ENCODE peak calls at places on chromosome 18, in seven cellular contexts. N is GM12878, E is K562, O is SK-N-SH, S is HepG2, I is HCT116, X is H1. H is an unnamed sample. For H3K4me1, the result is how much of the 10 kb centered on the place peaks cover.

GRCh38 chr18:71252351-71252862 is 963.6 kb downstream of the SOCS6 start:
- DNase-seq in N (no peak), E (no peak), O (no peak), S (no peak), I (no peak), X (no peak), H (no peak)

GRCh38 chr18:56651771-56652092 is 573 bp downstream of the WDR7 start:
- DNase-seq in N (no peak), E (no peak), O (no peak), S (no peak), I (no peak), X (no peak), H (no peak)

GRCh38 chr18:47150824-47151366 is 595 bp upstream of the HDHD2 start:
- DNase-seq in N (no peak), E (no peak), O (peak), S (peak), I (no peak), X (no peak), H (no peak)

GRCh38 chr18:10397004-10397403 is 57.4 kb upstream of the APCDD1 start:
- DNase-seq in N (no peak), E (no peak), O (no peak), S (no peak), I (no peak), X (no peak), H (no peak)

GRCh38 chr18:32383040-32383819 is 87.5 kb downstream of the GAREM1 start:
- DNase-seq in N (no peak), E (no peak), O (no peak), S (peak), I (peak), X (no peak), H (no peak)

GRCh38 chr18:8359076-8359475 is 250.2 kb upstream of the RAB12 start:
- DNase-seq in N (no peak), E (no peak), O (no peak), S (no peak), I (no peak), X (no peak), H (no peak)

GRCh38 chr18:3323900-3324299 is 62.0 kb downstream of the MYL12B start:
- DNase-seq in N (peak), E (peak), O (no peak), S (no peak), I (no peak), X (no peak), H (no peak)

GRCh38 chr18:79485788-79486355 is 90.1 kb downstream of the NFATC1 start:
- DNase-seq in N (no peak), E (no peak), O (no peak), S (no peak), I (no peak), X (no peak), H (no peak)

GRCh38 chr18:57430166-57430958 is 4.8 kb upstream of the ONECUT2 start:
- DNase-seq in N (no peak), E (no peak), O (no peak), S (no peak), I (no peak), X (peak), H (no peak)

GRCh38 chr18:72859088-72859487 is 8.7 kb downstream of the NETO1 start:
- DNase-seq in N (no peak), E (no peak), O (no peak), S (no peak), I (no peak), X (no peak), H (no peak)

GRCh38 chr18:23226930-23227728 is 91.8 kb downstream of the CABLES1 start:
- DNase-seq in N (no peak), E (no peak), O (no peak), S (no peak), I (no peak), X (no peak), H (no peak)

GRCh38 chr18:45519881-45520280 is 95.4 kb upstream of the SLC14A2 start:
- DNase-seq in N (no peak), E (no peak), O (no peak), S (no peak), I (no peak), X (no peak), H (no peak)

GRCh38 chr18:61581578-61582204 is 248.5 kb downstream of the CDH20 start:
- DNase-seq in N (no peak), E (peak), O (peak), S (peak), I (peak), X (peak), H (peak)

GRCh38 chr18:76472811-76473210 is 22.2 kb downstream of the ZNF516 start:
- DNase-seq in N (no peak), E (no peak), O (no peak), S (no peak), I (no peak), X (no peak), H (no peak)

GRCh38 chr18:76474824-76475223 is 20.2 kb downstream of the ZNF516 start:
- DNase-seq in N (no peak), E (no peak), O (no peak), S (no peak), I (no peak), X (no peak), H (no peak)

GRCh38 chr18:76479351-76480238 is 15.4 kb downstream of the ZNF516 start:
- DNase-seq in N (no peak), E (no peak), O (no peak), S (no peak), I (no peak), X (no peak), H (no peak)

GRCh38 chr18:76476665-76477561 is 18.1 kb downstream of the ZNF516 start:
- DNase-seq in N (no peak), E (peak), O (no peak), S (peak), I (no peak), X (no peak), H (no peak)

DNA sequence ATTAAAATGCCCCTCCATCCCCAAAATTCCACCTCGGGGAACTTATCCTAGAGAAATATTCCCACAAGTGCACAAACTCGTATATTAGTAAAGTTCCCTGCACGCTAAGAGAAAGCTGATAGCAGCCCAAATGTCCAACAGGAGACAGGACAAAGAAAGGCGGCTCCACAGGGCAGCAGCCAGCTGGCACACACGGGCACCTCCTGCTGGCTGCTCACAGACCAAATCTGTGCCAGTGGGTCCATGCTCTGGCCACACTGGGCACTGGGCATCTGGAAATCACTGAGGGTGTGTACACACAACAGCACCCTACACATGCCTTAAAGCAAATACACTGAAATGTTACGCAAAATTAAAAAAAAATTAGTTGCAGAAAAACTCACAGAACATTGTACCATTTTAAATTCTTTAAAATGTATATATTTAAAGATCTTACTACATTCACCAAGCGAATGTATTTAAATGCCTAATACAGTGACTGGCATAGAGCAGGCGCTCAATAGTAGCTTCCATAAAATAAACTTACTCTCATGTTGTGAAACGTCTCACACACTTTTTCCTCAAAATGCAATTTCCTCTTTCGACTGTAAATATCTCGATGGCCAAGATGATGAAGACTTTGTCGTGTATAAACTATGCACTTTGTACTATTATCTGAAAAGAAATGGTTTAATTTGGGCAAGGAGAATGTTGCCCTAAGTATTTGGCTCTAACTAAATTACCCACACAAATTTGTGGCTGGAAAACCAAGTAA is 19.4 kb downstream of the ZNF516 start:
- DNase-seq in N (no peak), E (no peak), O (peak), S (no peak), I (no peak), X (no peak), H (no peak)
- H3K4me1 ChIP-seq in N (under half), E (under half), O (under half), S (half or more), I (under half), X (under half), H (under half)

GRCh38 chr18:5424903-5425302 is 118.9 kb downstream of the EPB41L3 start:
- DNase-seq in N (no peak), E (peak), O (no peak), S (peak), I (no peak), X (no peak), H (no peak)
- TF ChIP-seq YY1 in N (no peak), E (no peak), O (no peak), S (no peak), I (no peak), X (no peak), H (no peak)

GRCh38 chr18:35378206-35378795 is 1.2 kb upstream of the ZNF396 start:
- DNase-seq in N (no peak), E (no peak), O (no peak), S (no peak), I (no peak), X (no peak), H (no peak)

GRCh38 chr18:35371412-35372195 is 5.5 kb downstream of the ZNF396 start:
- DNase-seq in N (no peak), E (no peak), O (no peak), S (no peak), I (no peak), X (no peak), H (no peak)

GRCh38 chr18:35376393-35376741 is 770 bp downstream of the ZNF396 start:
- DNase-seq in N (no peak), E (peak), O (peak), S (no peak), I (no peak), X (no peak), H (no peak)

GRCh38 chr18:35379421-35379820 is 2.3 kb upstream of the ZNF396 start:
- DNase-seq in N (no peak), E (no peak), O (no peak), S (no peak), I (no peak), X (no peak), H (no peak)

DNA sequence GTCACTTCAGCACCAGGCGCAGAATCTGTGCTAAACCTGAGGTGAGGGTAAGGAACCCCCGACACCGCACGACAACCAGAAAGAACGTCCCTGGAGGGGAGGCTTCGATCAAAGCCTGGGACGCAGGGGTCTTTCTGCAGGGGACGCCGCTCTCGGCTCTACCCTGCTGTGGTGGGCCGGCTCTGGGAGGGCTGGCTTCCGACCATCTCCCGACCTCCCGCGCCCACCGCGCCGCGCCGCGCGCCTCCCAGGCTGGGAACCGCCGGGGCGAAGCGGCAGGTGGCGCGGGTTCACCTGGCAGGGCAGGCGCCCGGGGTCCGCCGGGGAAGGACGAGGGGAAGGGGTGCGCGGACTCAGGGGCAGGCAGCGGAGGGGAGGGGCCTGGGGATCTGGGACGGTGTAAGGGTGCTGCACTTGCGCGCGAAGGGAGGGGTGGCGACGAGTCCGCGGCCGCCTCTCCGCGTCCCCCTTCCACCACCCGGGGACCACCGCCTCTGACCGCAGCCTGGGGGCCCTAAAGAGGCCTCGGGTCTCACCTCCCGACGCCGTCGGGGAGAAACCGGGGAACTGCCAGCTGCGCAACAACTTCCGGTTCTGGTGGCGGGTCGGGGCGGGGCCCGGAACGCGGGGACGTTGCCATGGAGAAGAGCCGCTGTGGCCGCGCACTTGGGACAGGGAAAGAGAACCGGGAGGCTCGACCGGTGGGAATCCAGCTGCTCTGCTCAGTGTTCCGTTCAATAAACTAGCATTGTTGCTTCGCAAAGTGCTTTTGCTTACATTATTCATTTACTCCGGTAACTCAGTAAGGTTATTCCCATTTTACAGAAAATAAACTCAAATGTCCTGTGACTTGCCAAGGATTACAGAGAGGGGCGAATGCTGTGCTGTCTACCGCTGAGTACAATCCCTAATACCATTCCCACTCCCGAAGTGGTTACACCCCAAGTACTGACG is at the start of gene ZNF396:
- DNase-seq in N (no peak), E (peak), O (peak), S (peak), I (peak), X (peak), H (no peak)
- H3K4me1 ChIP-seq in N (under half), E (under half), O (under half), S (under half), I (under half), X (under half), H (under half)

GRCh38 chr18:35095983-35096676 is 54.9 kb downstream of the MAPRE2 start:
- DNase-seq in N (peak), E (peak), O (no peak), S (no peak), I (no peak), X (no peak), H (no peak)
- TF ChIP-seq YY1 in N (no peak), E (no peak), O (no peak), S (no peak), I (no peak), X (no peak), H (no peak)

GRCh38 chr18:50819027-50819726 is 639 bp downstream of the MRO start:
- DNase-seq in N (no peak), E (no peak), O (peak), S (peak), I (no peak), X (peak), H (peak)

GRCh38 chr18:50819727-50820378 is at the start of gene MRO:
- DNase-seq in N (no peak), E (peak), O (peak), S (peak), I (no peak), X (peak), H (peak)

GRCh38 chr18:50816767-50817166 is 3.0 kb downstream of the MRO start:
- DNase-seq in N (no peak), E (no peak), O (no peak), S (no peak), I (no peak), X (no peak), H (no peak)

GRCh38 chr18:50817898-50818250 is 1.9 kb downstream of the MRO start:
- DNase-seq in N (no peak), E (no peak), O (no peak), S (no peak), I (no peak), X (no peak), H (no peak)

DNA sequence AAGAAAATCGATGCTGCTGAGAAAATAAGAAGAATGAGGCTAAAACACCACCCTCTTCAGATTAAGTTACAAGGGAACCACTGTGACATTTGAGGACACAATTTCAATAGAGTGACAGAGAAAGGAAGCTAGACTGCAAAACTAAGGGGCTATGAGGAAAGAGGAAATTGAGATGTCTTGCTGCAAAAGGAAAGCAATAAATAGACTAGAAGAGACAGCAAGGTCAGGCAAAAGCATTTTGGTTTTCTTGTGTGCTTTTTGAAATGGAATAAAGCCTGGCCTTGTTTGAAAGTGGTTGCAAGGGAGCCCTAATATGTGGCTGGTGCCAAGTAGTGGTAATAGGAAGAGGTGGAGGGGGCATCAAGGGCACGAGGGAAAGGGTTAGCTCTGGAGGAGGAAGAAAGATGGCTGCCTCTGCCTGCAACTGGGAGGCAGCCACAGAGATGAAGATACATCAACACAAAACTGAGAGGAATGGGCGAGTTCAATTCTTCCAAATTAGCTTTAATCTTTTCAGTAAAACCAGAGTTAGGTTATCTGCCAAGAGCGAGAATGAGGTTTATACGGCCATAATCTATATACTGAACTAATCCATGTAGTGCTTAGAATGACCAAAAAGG is 1.2 kb upstream of the MRO start:
- DNase-seq in N (no peak), E (no peak), O (no peak), S (no peak), I (no peak), X (no peak), H (no peak)
- H3K4me1 ChIP-seq in N (under half), E (under half), O (under half), S (under half), I (under half), X (under half), H (under half)

DNA sequence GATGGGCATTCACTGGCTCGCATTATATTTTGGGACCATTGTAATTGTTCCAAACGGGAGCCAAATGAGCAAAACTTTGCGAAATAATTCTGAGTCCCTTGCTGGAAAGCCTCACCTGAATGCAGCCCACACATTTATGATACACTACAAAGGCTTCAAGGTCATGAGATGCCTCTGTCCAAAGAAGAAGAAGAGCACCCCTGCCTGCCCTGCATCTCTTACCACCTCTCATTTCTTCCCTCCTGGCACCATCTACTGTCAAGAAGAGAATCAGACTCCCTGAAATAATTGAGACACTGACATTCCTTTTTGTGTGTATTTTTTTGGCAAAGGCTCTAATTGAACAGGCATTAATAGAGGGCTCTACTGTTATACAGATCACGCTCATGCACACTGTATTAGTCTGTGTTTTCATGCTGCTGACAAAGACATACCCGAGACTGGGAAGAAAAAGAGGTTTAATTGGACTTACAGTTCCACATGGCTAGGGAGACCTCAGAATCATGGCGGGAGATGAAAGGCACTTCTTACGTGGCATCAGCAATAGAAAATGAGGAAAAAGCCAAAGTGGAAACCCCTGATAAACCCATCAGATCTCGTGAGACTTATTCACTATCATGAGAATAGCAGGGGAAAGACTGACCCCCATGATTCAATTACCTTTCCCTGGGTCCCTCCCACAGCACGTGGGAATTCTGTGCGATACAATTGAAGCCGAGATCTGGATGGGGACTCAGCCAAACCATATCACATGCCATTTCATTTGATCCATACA is 176.3 kb downstream of the ALPK2 start:
- DNase-seq in N (no peak), E (no peak), O (no peak), S (no peak), I (no peak), X (no peak), H (no peak)
- TF ChIP-seq YY1 in N (no peak), E (no peak), O (no peak), S (no peak), I (no peak), X (no peak), H (no peak)

GRCh38 chr18:28163201-28163778 is 13.6 kb downstream of the CDH2 start:
- DNase-seq in N (no peak), E (no peak), O (no peak), S (no peak), I (no peak), X (no peak), H (no peak)
- H3K4me1 ChIP-seq in N (under half), E (under half), O (under half), S (half or more), I (under half), X (under half), H (under half)

GRCh38 chr18:63505566-63506335 is 29.0 kb downstream of the SERPINB5 start:
- DNase-seq in N (no peak), E (peak), O (peak), S (peak), I (peak), X (peak), H (peak)
- TF ChIP-seq YY1 in N (no peak), E (no peak), O (no peak), S (no peak), I (no peak), X (no peak), H (no peak)

DNA sequence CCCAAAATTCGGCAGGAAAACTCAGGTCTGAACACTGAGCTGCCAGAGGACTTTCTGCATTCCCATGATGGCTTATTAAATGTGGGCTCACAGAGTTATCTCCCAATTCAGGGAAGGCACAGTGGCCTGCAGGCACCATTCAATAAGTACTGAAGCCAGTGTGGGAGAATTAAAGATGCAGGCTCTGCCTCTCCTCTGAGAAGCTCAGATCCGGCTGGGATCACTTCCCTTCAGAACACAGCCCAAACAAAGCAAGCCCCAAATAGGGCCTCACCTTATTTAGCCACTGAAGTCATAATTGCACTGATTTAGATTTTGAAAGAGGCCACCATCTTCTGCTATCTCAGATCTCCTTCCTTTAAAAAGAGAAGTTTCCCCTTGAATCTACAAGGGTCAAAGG is 94.3 kb downstream of the MAPK4 start:
- DNase-seq in N (no peak), E (no peak), O (no peak), S (no peak), I (no peak), X (no peak), H (no peak)
- H3K4me1 ChIP-seq in N (under half), E (under half), O (under half), S (under half), I (under half), X (under half), H (under half)

H was measured in NT2/D1.